ENCODE peak calls at places on chromosome 2, in nine cellular contexts. One of them, this sample, is unnamed.

GRCh38 chr2:14684516-14684915 is 52.0 kb downstream of the LRATD1 start:
- DNase-seq in iPS-NIHi11: no peak
- DNase-seq in GM12864: no peak
- DNase-seq in WTC11: no peak
- DNase-seq in mucosa of descending colon: no peak
- DNase-seq in HEK293T: no peak
- DNase-seq in NCI-H1092 treated with DMSO at 0.1 percent for 48 hours: no peak
- DNase-seq in amniotic stem cell: no peak
- DNase-seq in KBM-7: no peak
- DNase-seq in this sample: no peak

GRCh38 chr2:29215739-29216608 is 100.8 kb downstream of the CLIP4 start:
- DNase-seq in iPS-NIHi11: no peak
- DNase-seq in GM12864: no peak
- DNase-seq in WTC11: no peak
- DNase-seq in mucosa of descending colon: no peak
- DNase-seq in HEK293T: no peak
- DNase-seq in NCI-H1092 treated with DMSO at 0.1 percent for 48 hours: no peak
- DNase-seq in amniotic stem cell: no peak
- DNase-seq in KBM-7: no peak
- DNase-seq in this sample: no peak

GRCh38 chr2:191382801-191383200 is 137.6 kb downstream of the MYO1B start:
- DNase-seq in iPS-NIHi11: no peak
- DNase-seq in GM12864: no peak
- DNase-seq in WTC11: no peak
- DNase-seq in mucosa of descending colon: no peak
- DNase-seq in HEK293T: no peak
- DNase-seq in NCI-H1092 treated with DMSO at 0.1 percent for 48 hours: peak; percentile 13
- DNase-seq in amniotic stem cell: no peak
- DNase-seq in KBM-7: no peak
- DNase-seq in this sample: no peak

GRCh38 chr2:229715895-229716507 is 1.6 kb upstream of the DNER start:
- DNase-seq in iPS-NIHi11: peak; percentile 39
- DNase-seq in GM12864: no peak
- DNase-seq in WTC11: peak; percentile 51
- DNase-seq in mucosa of descending colon: no peak
- DNase-seq in HEK293T: peak; percentile 30
- DNase-seq in NCI-H1092 treated with DMSO at 0.1 percent for 48 hours: peak; percentile 69
- DNase-seq in amniotic stem cell: no peak
- DNase-seq in KBM-7: peak; percentile 52
- DNase-seq in this sample: peak; percentile 8

GRCh38 chr2:64485961-64486360 is 32.0 kb downstream of the LGALSL start:
- DNase-seq in iPS-NIHi11: no peak
- DNase-seq in GM12864: no peak
- DNase-seq in WTC11: no peak
- DNase-seq in mucosa of descending colon: no peak
- DNase-seq in HEK293T: no peak
- DNase-seq in NCI-H1092 treated with DMSO at 0.1 percent for 48 hours: peak; percentile 18
- DNase-seq in amniotic stem cell: no peak
- DNase-seq in KBM-7: no peak
- DNase-seq in this sample: no peak

GRCh38 chr2:28577796-28578680 is 82.2 kb downstream of the PLB1 start:
- DNase-seq in iPS-NIHi11: no peak
- DNase-seq in GM12864: no peak
- DNase-seq in WTC11: no peak
- DNase-seq in mucosa of descending colon: no peak
- DNase-seq in HEK293T: no peak
- DNase-seq in NCI-H1092 treated with DMSO at 0.1 percent for 48 hours: no peak
- DNase-seq in amniotic stem cell: no peak
- DNase-seq in KBM-7: no peak
- DNase-seq in this sample: no peak

GRCh38 chr2:54545700-54546450 is 89.7 kb downstream of the SPTBN1 start:
- DNase-seq in iPS-NIHi11: no peak
- DNase-seq in GM12864: no peak
- DNase-seq in WTC11: no peak
- DNase-seq in mucosa of descending colon: no peak
- DNase-seq in HEK293T: no peak
- DNase-seq in NCI-H1092 treated with DMSO at 0.1 percent for 48 hours: no peak
- DNase-seq in amniotic stem cell: no peak
- DNase-seq in KBM-7: no peak
- DNase-seq in this sample: no peak

GRCh38 chr2:120593921-120594686 is 141.6 kb upstream of the GLI2 start:
- DNase-seq in iPS-NIHi11: no peak
- DNase-seq in GM12864: no peak
- DNase-seq in WTC11: no peak
- DNase-seq in mucosa of descending colon: peak; percentile 1
- DNase-seq in HEK293T: no peak
- DNase-seq in NCI-H1092 treated with DMSO at 0.1 percent for 48 hours: no peak
- DNase-seq in amniotic stem cell: no peak
- DNase-seq in KBM-7: no peak
- DNase-seq in this sample: no peak

GRCh38 chr2:85410584-85411404 is 628 bp upstream of the CAPG start:
- DNase-seq in iPS-NIHi11: no peak
- DNase-seq in GM12864: no peak
- DNase-seq in WTC11: no peak
- DNase-seq in mucosa of descending colon: peak; percentile 35
- DNase-seq in HEK293T: no peak
- DNase-seq in NCI-H1092 treated with DMSO at 0.1 percent for 48 hours: no peak
- DNase-seq in amniotic stem cell: no peak
- DNase-seq in KBM-7: no peak
- DNase-seq in this sample: no peak

GRCh38 chr2:47339745-47340541 is 63.0 kb upstream of the MSH2 start:
- DNase-seq in iPS-NIHi11: no peak
- DNase-seq in GM12864: no peak
- DNase-seq in WTC11: no peak
- DNase-seq in mucosa of descending colon: peak; percentile 79
- DNase-seq in HEK293T: no peak
- DNase-seq in NCI-H1092 treated with DMSO at 0.1 percent for 48 hours: no peak
- DNase-seq in amniotic stem cell: no peak
- DNase-seq in KBM-7: peak; percentile 51
- DNase-seq in this sample: no peak

GRCh38 chr2:239302808-239303557 is 97.8 kb downstream of the HDAC4 start:
- DNase-seq in iPS-NIHi11: no peak
- DNase-seq in GM12864: no peak
- DNase-seq in WTC11: no peak
- DNase-seq in mucosa of descending colon: no peak
- DNase-seq in HEK293T: no peak
- DNase-seq in NCI-H1092 treated with DMSO at 0.1 percent for 48 hours: no peak
- DNase-seq in amniotic stem cell: no peak
- DNase-seq in KBM-7: no peak
- DNase-seq in this sample: peak; percentile 38

GRCh38 chr2:43051316-43051715 is 175.1 kb downstream of the ZFP36L2 start:
- DNase-seq in iPS-NIHi11: no peak
- DNase-seq in GM12864: no peak
- DNase-seq in WTC11: no peak
- DNase-seq in mucosa of descending colon: peak; percentile 61
- DNase-seq in HEK293T: no peak
- DNase-seq in NCI-H1092 treated with DMSO at 0.1 percent for 48 hours: no peak
- DNase-seq in amniotic stem cell: no peak
- DNase-seq in KBM-7: no peak
- DNase-seq in this sample: no peak

GRCh38 chr2:86439879-86440630 is 1.1 kb upstream of the KDM3A start:
- DNase-seq in iPS-NIHi11: no peak
- DNase-seq in GM12864: no peak
- DNase-seq in WTC11: no peak
- DNase-seq in mucosa of descending colon: no peak
- DNase-seq in HEK293T: no peak
- DNase-seq in NCI-H1092 treated with DMSO at 0.1 percent for 48 hours: peak; percentile 2
- DNase-seq in amniotic stem cell: no peak
- DNase-seq in KBM-7: no peak
- DNase-seq in this sample: no peak

GRCh38 chr2:239279508-239280295 is 121.1 kb downstream of the HDAC4 start:
- DNase-seq in iPS-NIHi11: no peak
- DNase-seq in GM12864: no peak
- DNase-seq in WTC11: peak; percentile 4
- DNase-seq in mucosa of descending colon: peak; percentile 46
- DNase-seq in HEK293T: no peak
- DNase-seq in NCI-H1092 treated with DMSO at 0.1 percent for 48 hours: no peak
- DNase-seq in amniotic stem cell: no peak
- DNase-seq in KBM-7: no peak
- DNase-seq in this sample: no peak

GRCh38 chr2:180058993-180059392 is 51.9 kb upstream of the CWC22 start:
- DNase-seq in iPS-NIHi11: no peak
- DNase-seq in GM12864: no peak
- DNase-seq in WTC11: no peak
- DNase-seq in mucosa of descending colon: no peak
- DNase-seq in HEK293T: no peak
- DNase-seq in NCI-H1092 treated with DMSO at 0.1 percent for 48 hours: no peak
- DNase-seq in amniotic stem cell: no peak
- DNase-seq in KBM-7: no peak
- DNase-seq in this sample: no peak

GRCh38 chr2:120747706-120748105 is 12.0 kb downstream of the GLI2 start:
- DNase-seq in iPS-NIHi11: no peak
- DNase-seq in GM12864: no peak
- DNase-seq in WTC11: no peak
- DNase-seq in mucosa of descending colon: no peak
- DNase-seq in HEK293T: no peak
- DNase-seq in NCI-H1092 treated with DMSO at 0.1 percent for 48 hours: no peak
- DNase-seq in amniotic stem cell: no peak
- DNase-seq in KBM-7: no peak
- DNase-seq in this sample: no peak

GRCh38 chr2:100427627-100428258 is 10.3 kb upstream of the CHST10 start:
- DNase-seq in iPS-NIHi11: peak; percentile 50
- DNase-seq in GM12864: no peak
- DNase-seq in WTC11: peak; percentile 78
- DNase-seq in mucosa of descending colon: no peak
- DNase-seq in HEK293T: peak; percentile 30
- DNase-seq in NCI-H1092 treated with DMSO at 0.1 percent for 48 hours: peak; percentile 56
- DNase-seq in amniotic stem cell: no peak
- DNase-seq in KBM-7: peak; percentile 81
- DNase-seq in this sample: peak; percentile 41

GRCh38 chr2:160141419-160141818 is 58.7 kb downstream of the ITGB6 start:
- DNase-seq in iPS-NIHi11: no peak
- DNase-seq in GM12864: no peak
- DNase-seq in WTC11: no peak
- DNase-seq in mucosa of descending colon: no peak
- DNase-seq in HEK293T: no peak
- DNase-seq in NCI-H1092 treated with DMSO at 0.1 percent for 48 hours: no peak
- DNase-seq in amniotic stem cell: no peak
- DNase-seq in KBM-7: no peak
- DNase-seq in this sample: no peak

GRCh38 chr2:111534816-111535803 is 348.9 kb downstream of the ANAPC1 start:
- DNase-seq in iPS-NIHi11: peak; percentile 23
- DNase-seq in GM12864: no peak
- DNase-seq in WTC11: no peak
- DNase-seq in mucosa of descending colon: no peak
- DNase-seq in HEK293T: no peak
- DNase-seq in NCI-H1092 treated with DMSO at 0.1 percent for 48 hours: no peak
- DNase-seq in amniotic stem cell: no peak
- DNase-seq in KBM-7: no peak
- DNase-seq in this sample: no peak

GRCh38 chr2:114729025-114729424 is 286.6 kb downstream of the DPP10 start:
- DNase-seq in iPS-NIHi11: no peak
- DNase-seq in GM12864: no peak
- DNase-seq in WTC11: no peak
- DNase-seq in mucosa of descending colon: no peak
- DNase-seq in HEK293T: no peak
- DNase-seq in NCI-H1092 treated with DMSO at 0.1 percent for 48 hours: peak; percentile 2
- DNase-seq in amniotic stem cell: no peak
- DNase-seq in KBM-7: no peak
- DNase-seq in this sample: no peak

GRCh38 chr2:38720613-38721241 is 30.4 kb downstream of the SRSF7 start:
- DNase-seq in iPS-NIHi11: no peak
- DNase-seq in GM12864: peak; percentile 66
- DNase-seq in WTC11: no peak
- DNase-seq in mucosa of descending colon: no peak
- DNase-seq in HEK293T: no peak
- DNase-seq in NCI-H1092 treated with DMSO at 0.1 percent for 48 hours: peak; percentile 5
- DNase-seq in amniotic stem cell: peak; percentile 42
- DNase-seq in KBM-7: peak; percentile 40
- DNase-seq in this sample: no peak

GRCh38 chr2:118320640-118321039 is 232.4 kb downstream of the INSIG2 start:
- DNase-seq in iPS-NIHi11: no peak
- DNase-seq in GM12864: no peak
- DNase-seq in WTC11: no peak
- DNase-seq in mucosa of descending colon: no peak
- DNase-seq in HEK293T: no peak
- DNase-seq in NCI-H1092 treated with DMSO at 0.1 percent for 48 hours: no peak
- DNase-seq in amniotic stem cell: no peak
- DNase-seq in KBM-7: no peak
- DNase-seq in this sample: no peak

GRCh38 chr2:207479198-207479785 is 50.5 kb upstream of the CREB1 start:
- DNase-seq in iPS-NIHi11: no peak
- DNase-seq in GM12864: no peak
- DNase-seq in WTC11: no peak
- DNase-seq in mucosa of descending colon: no peak
- DNase-seq in HEK293T: no peak
- DNase-seq in NCI-H1092 treated with DMSO at 0.1 percent for 48 hours: no peak
- DNase-seq in amniotic stem cell: no peak
- DNase-seq in KBM-7: no peak
- DNase-seq in this sample: no peak

GRCh38 chr2:147487286-147487979 is 357.4 kb upstream of the ACVR2A start:
- DNase-seq in iPS-NIHi11: no peak
- DNase-seq in GM12864: no peak
- DNase-seq in WTC11: no peak
- DNase-seq in mucosa of descending colon: no peak
- DNase-seq in HEK293T: peak; percentile 14
- DNase-seq in NCI-H1092 treated with DMSO at 0.1 percent for 48 hours: peak; percentile 33
- DNase-seq in amniotic stem cell: no peak
- DNase-seq in KBM-7: no peak
- DNase-seq in this sample: no peak

GRCh38 chr2:134736167-134736885 is 17.5 kb upstream of the TMEM163 start:
- DNase-seq in iPS-NIHi11: peak; percentile 21
- DNase-seq in GM12864: no peak
- DNase-seq in WTC11: no peak
- DNase-seq in mucosa of descending colon: no peak
- DNase-seq in HEK293T: no peak
- DNase-seq in NCI-H1092 treated with DMSO at 0.1 percent for 48 hours: no peak
- DNase-seq in amniotic stem cell: peak; percentile 40
- DNase-seq in KBM-7: peak; percentile 66
- DNase-seq in this sample: peak; percentile 55

GRCh38 chr2:178325268-178325667 is 125.7 kb downstream of the PRKRA start:
- DNase-seq in iPS-NIHi11: no peak
- DNase-seq in GM12864: no peak
- DNase-seq in WTC11: no peak
- DNase-seq in mucosa of descending colon: no peak
- DNase-seq in HEK293T: no peak
- DNase-seq in NCI-H1092 treated with DMSO at 0.1 percent for 48 hours: no peak
- DNase-seq in amniotic stem cell: no peak
- DNase-seq in KBM-7: no peak
- DNase-seq in this sample: no peak

GRCh38 chr2:110858135-110858737 is 125.9 kb downstream of the ACOXL start:
- DNase-seq in iPS-NIHi11: no peak
- DNase-seq in GM12864: peak; percentile 78
- DNase-seq in WTC11: no peak
- DNase-seq in mucosa of descending colon: no peak
- DNase-seq in HEK293T: no peak
- DNase-seq in NCI-H1092 treated with DMSO at 0.1 percent for 48 hours: no peak
- DNase-seq in amniotic stem cell: no peak
- DNase-seq in KBM-7: no peak
- DNase-seq in this sample: peak; percentile 40

GRCh38 chr2:229553091-229553490 is 161.3 kb downstream of the DNER start:
- DNase-seq in iPS-NIHi11: no peak
- DNase-seq in GM12864: no peak
- DNase-seq in WTC11: no peak
- DNase-seq in mucosa of descending colon: no peak
- DNase-seq in HEK293T: no peak
- DNase-seq in NCI-H1092 treated with DMSO at 0.1 percent for 48 hours: no peak
- DNase-seq in amniotic stem cell: peak; percentile 0
- DNase-seq in KBM-7: no peak
- DNase-seq in this sample: no peak

GRCh38 chr2:231923951-231924888 is 2.0 kb downstream of the NPPC start:
- DNase-seq in iPS-NIHi11: no peak
- DNase-seq in GM12864: no peak
- DNase-seq in WTC11: no peak
- DNase-seq in mucosa of descending colon: peak; percentile 41
- DNase-seq in HEK293T: no peak
- DNase-seq in NCI-H1092 treated with DMSO at 0.1 percent for 48 hours: no peak
- DNase-seq in amniotic stem cell: no peak
- DNase-seq in KBM-7: no peak
- DNase-seq in this sample: no peak

GRCh38 chr2:164706522-164706921 is 85.2 kb upstream of the GRB14 start:
- DNase-seq in iPS-NIHi11: no peak
- DNase-seq in GM12864: no peak
- DNase-seq in WTC11: no peak
- DNase-seq in mucosa of descending colon: no peak
- DNase-seq in HEK293T: no peak
- DNase-seq in NCI-H1092 treated with DMSO at 0.1 percent for 48 hours: no peak
- DNase-seq in amniotic stem cell: no peak
- DNase-seq in KBM-7: no peak
- DNase-seq in this sample: no peak

GRCh38 chr2:71589763-71590162 is 136.4 kb downstream of the DYSF start:
- DNase-seq in iPS-NIHi11: peak; percentile 66
- DNase-seq in GM12864: no peak
- DNase-seq in WTC11: no peak
- DNase-seq in mucosa of descending colon: no peak
- DNase-seq in HEK293T: no peak
- DNase-seq in NCI-H1092 treated with DMSO at 0.1 percent for 48 hours: no peak
- DNase-seq in amniotic stem cell: no peak
- DNase-seq in KBM-7: no peak
- DNase-seq in this sample: no peak